ENCODE peak calls at places on chromosome 20, in six cellular contexts. O, K, G, Y, S and Z are unnamed samples.

GRCh38 chr20:35431621-35432429 is 6.2 kb downstream of the GDF5 start:
- DNase-seq in O (no peak), K (no peak), G (no peak), Y (no peak), S (no peak), Z (no peak)

GRCh38 chr20:62011938-62012534 is 53.6 kb downstream of the TAF4 start:
- DNase-seq in O (no peak), K (no peak), G (no peak), Y (no peak), S (no peak), Z (no peak)

GRCh38 chr20:10777713-10778112 is 103.9 kb upstream of the JAG1 start:
- DNase-seq in O (no peak), K (no peak), G (no peak), Y (no peak), S (no peak), Z (no peak)

GRCh38 chr20:10225439-10226080 is 6.9 kb downstream of the SNAP25 start:
- DNase-seq in O (peak), K (no peak), G (no peak), Y (no peak), S (no peak), Z (no peak)

GRCh38 chr20:37821691-37822655 is 81.0 kb upstream of the VSTM2L start:
- DNase-seq in O (peak), K (peak), G (peak), Y (no peak), S (peak), Z (peak)

GRCh38 chr20:44683263-44684046 is 31.7 kb upstream of the CCN5 start:
- DNase-seq in O (peak), K (peak), G (no peak), Y (peak), S (no peak), Z (no peak)

GRCh38 chr20:39136145-39136544 is 174.0 kb downstream of the DHX35 start:
- DNase-seq in O (no peak), K (no peak), G (no peak), Y (no peak), S (no peak), Z (no peak)

GRCh38 chr20:38290829-38291581 is 13.0 kb upstream of the BPI start:
- DNase-seq in O (peak), K (peak), G (peak), Y (no peak), S (peak), Z (no peak)

GRCh38 chr20:835220-836045 is 1.9 kb downstream of the FAM110A start:
- DNase-seq in O (no peak), K (no peak), G (no peak), Y (peak), S (no peak), Z (no peak)

GRCh38 chr20:44028868-44029847 is 114.5 kb downstream of the TOX2 start:
- DNase-seq in O (no peak), K (no peak), G (no peak), Y (no peak), S (no peak), Z (no peak)

GRCh38 chr20:41171736-41172295 is 34.5 kb downstream of the PLCG1 start:
- DNase-seq in O (peak), K (no peak), G (no peak), Y (no peak), S (no peak), Z (no peak)

GRCh38 chr20:14712302-14712739 is 374.9 kb upstream of the FLRT3 start:
- DNase-seq in O (peak), K (peak), G (peak), Y (peak), S (peak), Z (no peak)

GRCh38 chr20:20611165-20611564 is 101.3 kb downstream of the RALGAPA2 start:
- DNase-seq in O (peak), K (no peak), G (no peak), Y (no peak), S (no peak), Z (no peak)

GRCh38 chr20:25407311-25408169 is at the start of gene GINS1:
- DNase-seq in O (peak), K (peak), G (peak), Y (peak), S (peak), Z (peak)

GRCh38 chr20:3543901-3544507 is 73.2 kb downstream of the ATRN start:
- DNase-seq in O (peak), K (peak), G (no peak), Y (no peak), S (peak), Z (no peak)

GRCh38 chr20:326645-327031 is 1.3 kb downstream of the SOX12 start:
- DNase-seq in O (peak), K (no peak), G (no peak), Y (no peak), S (no peak), Z (no peak)

GRCh38 chr20:58719258-58719657 is 26.7 kb downstream of the NPEPL1 start:
- DNase-seq in O (no peak), K (no peak), G (no peak), Y (no peak), S (no peak), Z (no peak)

GRCh38 chr20:12012241-12013222 is 94.8 kb downstream of the BTBD3 start:
- DNase-seq in O (peak), K (peak), G (no peak), Y (peak), S (peak), Z (peak)

GRCh38 chr20:36887779-36888133 is 11.8 kb downstream of the TLDC2 start:
- DNase-seq in O (peak), K (no peak), G (no peak), Y (no peak), S (no peak), Z (no peak)

GRCh38 chr20:25278636-25279361 is 30.9 kb downstream of the PYGB start:
- DNase-seq in O (no peak), K (no peak), G (no peak), Y (peak), S (no peak), Z (no peak)

GRCh38 chr20:60804918-60805631 is 447.0 kb upstream of the CDH4 start:
- DNase-seq in O (no peak), K (no peak), G (no peak), Y (no peak), S (no peak), Z (no peak)

GRCh38 chr20:50562262-50562701 is 52.1 kb downstream of the PTPN1 start:
- DNase-seq in O (no peak), K (no peak), G (no peak), Y (no peak), S (no peak), Z (no peak)

GRCh38 chr20:2252419-2253060 is 43.3 kb upstream of the TGM3 start:
- DNase-seq in O (no peak), K (no peak), G (no peak), Y (no peak), S (no peak), Z (no peak)

GRCh38 chr20:3093861-3094361 is 9.4 kb upstream of the AVP start:
- DNase-seq in O (no peak), K (no peak), G (no peak), Y (no peak), S (no peak), Z (no peak)

GRCh38 chr20:35582131-35582530 is 33.5 kb upstream of the SPAG4 start:
- DNase-seq in O (no peak), K (no peak), G (no peak), Y (no peak), S (no peak), Z (no peak)

GRCh38 chr20:58870293-58871014 is 17.9 kb downstream of the GNAS start:
- DNase-seq in O (peak), K (peak), G (no peak), Y (peak), S (no peak), Z (no peak)

GRCh38 chr20:50668326-50668725 is 23.0 kb downstream of the RIPOR3 start:
- DNase-seq in O (no peak), K (no peak), G (no peak), Y (no peak), S (no peak), Z (no peak)

GRCh38 chr20:43507150-43508080 is at the start of gene L3MBTL1:
- DNase-seq in O (peak), K (peak), G (no peak), Y (peak), S (no peak), Z (no peak)

GRCh38 chr20:58538752-58539151 is 23.6 kb upstream of the APCDD1L start:
- DNase-seq in O (peak), K (peak), G (no peak), Y (no peak), S (no peak), Z (no peak)

GRCh38 chr20:35561268-35561667 is 19.4 kb downstream of the ERGIC3 start:
- DNase-seq in O (peak), K (peak), G (no peak), Y (peak), S (peak), Z (peak)

GRCh38 chr20:51220293-51220706 is 197.4 kb upstream of the KCNG1 start:
- DNase-seq in O (peak), K (no peak), G (no peak), Y (peak), S (no peak), Z (no peak)

GRCh38 chr20:61640171-61640570 is 388.1 kb downstream of the CDH4 start:
- DNase-seq in O (peak), K (peak), G (peak), Y (no peak), S (no peak), Z (peak)

GRCh38 chr20:59063358-59064213 is 21.0 kb upstream of the PRELID3B start:
- DNase-seq in O (peak), K (peak), G (no peak), Y (no peak), S (peak), Z (peak)

GRCh38 chr20:46739441-46740213 is 30.2 kb downstream of the SLC2A10 start:
- DNase-seq in O (peak), K (peak), G (no peak), Y (no peak), S (peak), Z (no peak)

GRCh38 chr20:41427833-41428232 is 61.2 kb upstream of the EMILIN3 start:
- DNase-seq in O (no peak), K (no peak), G (no peak), Y (no peak), S (no peak), Z (no peak)

GRCh38 chr20:52937701-52938100 is 34.5 kb upstream of the TSHZ2 start:
- DNase-seq in O (no peak), K (no peak), G (no peak), Y (no peak), S (no peak), Z (no peak)
- TF ChIP-seq CTCF in O (no peak), K (no peak), G (no peak), Y (no peak), S (no peak), Z (no peak)

DNA sequence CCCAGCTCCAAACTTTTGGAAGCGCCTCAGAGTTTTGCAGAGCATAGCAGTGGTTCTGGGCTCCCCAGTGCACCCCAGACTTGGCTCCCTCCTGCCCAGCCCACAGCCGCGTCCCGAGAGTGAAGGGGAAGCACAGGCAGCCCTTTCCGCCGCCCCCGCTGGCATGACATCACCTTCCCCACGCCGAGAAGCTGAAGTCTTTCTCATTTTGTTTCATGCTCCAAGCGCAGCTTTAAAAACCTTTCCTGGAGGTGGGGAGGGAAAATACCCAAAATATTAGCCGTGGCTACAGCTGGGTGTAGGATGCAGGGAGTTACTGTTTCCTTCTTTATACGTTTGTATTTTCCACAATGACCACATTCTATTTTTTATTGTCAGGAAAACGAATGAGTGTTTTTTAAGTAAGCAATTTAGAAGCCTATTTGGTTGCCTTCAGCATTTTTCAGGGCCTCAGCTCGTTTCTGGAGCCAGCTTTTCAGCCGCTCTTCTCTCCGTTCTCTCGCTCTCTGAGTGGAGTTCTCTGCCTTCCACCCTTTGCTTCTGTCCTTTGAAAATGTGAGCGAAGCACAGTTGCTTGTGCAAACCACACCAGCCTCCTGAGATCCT is 72.8 kb downstream of the SNX5 start:
- DNase-seq in O (peak), K (peak), G (no peak), Y (no peak), S (no peak), Z (no peak)
- H3K4me3 ChIP-seq in O (peak), K (peak), G (peak), Y (no peak), S (peak), Z (peak)

DNA sequence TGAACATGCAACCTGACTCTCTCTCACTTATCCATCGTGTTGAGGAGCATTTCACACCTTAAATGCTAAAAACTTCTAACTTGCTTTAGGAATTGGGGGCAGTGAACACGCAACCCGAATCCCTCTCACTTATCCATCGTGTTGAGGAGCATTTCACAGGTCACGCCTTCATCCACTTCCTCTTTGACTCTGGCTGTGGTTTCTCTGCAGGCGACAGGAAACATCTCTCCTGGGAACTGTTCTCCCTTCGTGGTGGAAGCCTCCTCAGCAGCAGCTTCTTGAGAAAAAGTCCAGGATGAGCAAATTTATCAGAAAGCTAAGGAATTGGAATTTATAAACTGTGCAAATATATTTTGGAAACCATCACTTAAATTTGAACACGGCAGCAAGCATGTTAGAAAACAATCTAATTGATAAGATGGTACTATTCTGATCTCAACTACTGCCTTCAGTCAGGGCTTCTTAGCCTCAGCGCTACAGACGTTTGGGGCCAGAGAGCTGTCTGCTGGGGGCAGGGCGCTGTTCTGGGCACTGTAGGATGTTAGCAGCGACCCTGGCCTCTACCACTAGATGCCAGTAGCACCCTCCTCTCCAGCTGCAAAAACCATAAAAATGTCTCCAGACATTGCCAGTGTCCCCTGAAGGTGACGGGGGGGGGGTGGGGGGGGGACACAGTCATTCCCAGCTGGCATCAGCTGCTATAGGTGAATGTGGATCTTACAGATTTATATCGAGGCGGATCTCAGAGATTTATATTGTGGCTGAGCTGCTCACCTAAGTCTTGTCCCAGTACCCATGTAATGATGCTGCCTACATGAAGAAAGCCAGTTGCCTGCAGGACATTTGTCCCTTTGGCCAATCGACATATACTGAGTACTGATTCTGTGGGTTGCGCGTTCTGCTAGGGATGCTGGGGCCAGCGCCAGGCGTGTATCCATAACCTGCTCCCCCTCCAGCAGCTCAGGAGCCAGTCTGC is 26.2 kb downstream of the CTCFL start:
- DNase-seq in O (peak), K (peak), G (no peak), Y (no peak), S (no peak), Z (no peak)
- TF ChIP-seq CTCF in O (no peak), K (peak), G (peak), Y (no peak), S (peak), Z (peak)

DNA sequence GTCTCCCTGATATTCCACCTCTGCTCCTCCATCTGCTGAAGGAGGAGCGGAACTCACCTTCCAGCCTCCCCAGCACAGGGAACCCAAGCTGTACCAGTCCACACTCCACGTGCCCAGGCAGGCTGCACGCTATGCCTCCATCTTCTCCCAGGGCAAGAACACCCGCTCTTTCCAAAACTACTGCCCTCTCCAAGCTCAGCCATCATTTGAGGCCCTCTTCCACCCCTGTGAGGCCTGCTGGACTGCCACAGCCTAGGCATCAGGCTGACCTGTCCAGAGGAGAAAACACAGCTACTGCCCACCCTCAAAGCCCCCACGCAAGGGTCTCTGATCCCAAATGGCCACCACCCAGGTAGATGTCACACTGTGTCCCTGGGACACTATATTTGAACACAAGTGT is 99.9 kb downstream of the PRND start:
- DNase-seq in O (no peak), K (no peak), G (no peak), Y (no peak), S (no peak), Z (no peak)
- H3K4me3 ChIP-seq in O (no peak), K (no peak), G (no peak), Y (no peak), S (no peak), Z (no peak)

DNA sequence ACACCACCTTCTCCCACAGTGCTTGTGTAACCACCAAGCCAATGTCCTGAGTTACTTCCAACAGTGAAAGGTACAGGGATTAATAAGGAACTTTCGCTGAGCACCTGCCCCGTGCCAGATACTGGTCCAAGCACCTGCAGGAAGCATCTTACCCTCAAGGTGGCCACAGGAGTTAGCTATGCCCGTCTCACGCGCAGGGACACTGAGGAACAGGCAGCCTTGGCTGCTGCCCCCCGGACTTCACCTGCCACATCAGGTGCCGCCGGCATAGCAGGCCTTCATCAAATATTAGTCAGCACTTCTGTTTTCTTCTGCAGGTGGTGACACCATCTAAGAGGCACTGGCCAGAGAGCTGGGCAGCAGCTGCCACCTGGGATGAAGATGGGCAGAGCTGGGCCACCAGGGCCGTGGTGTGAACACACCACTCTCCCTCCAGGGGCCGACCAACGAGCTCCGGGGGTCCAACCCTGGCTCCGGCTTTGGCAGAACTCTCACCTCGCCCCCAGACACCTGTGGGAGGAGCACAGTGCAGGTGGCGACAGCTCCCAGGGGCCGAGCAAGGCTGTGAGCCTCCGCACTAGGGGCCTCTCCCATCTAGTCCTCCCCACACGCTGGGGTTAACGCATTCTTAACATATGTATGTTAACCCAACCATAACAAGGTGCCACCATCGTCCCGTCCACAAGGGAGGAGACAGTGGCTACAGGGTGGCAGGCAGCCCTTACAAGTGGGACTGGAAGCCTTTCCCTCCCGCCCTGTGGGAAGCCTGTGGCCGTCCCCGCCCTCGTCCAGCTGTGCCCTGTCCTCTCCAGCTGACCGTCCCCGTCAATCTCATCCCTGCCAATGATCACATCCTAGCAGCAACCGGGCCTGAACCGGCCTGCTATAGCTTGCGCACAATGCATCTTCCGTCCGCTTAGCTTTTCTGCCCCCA is 2.9 kb upstream of the PPDPF start:
- DNase-seq in O (no peak), K (no peak), G (no peak), Y (no peak), S (no peak), Z (no peak)
- TF ChIP-seq CTCF in O (no peak), K (no peak), G (no peak), Y (no peak), S (no peak), Z (no peak)

DNA sequence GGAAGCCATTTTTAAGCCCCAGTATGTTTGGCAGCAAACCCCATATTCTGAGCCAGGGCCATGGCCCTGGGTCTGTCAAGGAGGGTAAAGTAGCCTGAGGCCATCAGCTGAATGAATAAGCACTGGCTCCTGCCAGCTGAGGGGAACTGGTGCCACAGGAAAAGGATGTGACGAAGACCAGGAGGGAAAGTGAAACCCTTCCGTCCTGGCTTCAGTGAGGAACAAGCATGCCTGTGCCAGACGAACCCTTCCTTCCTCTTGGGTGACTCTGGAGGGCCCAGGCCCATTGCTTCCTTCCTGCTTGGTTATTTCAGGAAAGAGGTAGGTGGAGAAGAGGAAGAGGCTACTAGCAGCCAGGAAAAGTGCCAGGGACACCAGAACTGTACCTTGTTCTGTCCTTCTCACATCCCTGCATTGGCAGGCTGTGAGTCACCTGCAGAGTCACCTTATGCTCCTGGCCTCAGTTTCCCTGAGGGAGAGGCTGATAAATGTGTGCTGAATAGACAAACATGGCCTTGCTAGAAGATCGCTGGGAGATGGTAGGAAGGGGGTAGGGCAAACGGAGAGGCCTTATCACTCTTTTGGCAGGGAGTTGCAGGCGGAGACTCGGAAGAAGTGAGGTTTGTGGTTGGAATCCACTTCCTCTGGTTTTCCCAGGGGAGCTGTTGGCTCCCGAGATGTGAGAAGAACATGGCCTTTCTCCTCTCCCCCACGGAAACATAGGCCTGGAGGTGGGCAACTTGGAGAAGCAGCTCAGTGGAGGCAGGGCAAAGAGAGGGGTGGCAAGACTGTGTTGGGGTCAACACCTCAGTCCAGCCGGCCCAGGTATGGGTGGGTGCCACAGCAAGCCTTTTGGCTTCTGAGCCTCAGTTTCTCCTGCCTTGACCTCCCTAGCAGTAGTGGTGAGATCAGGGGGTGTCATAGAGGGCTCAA is 37.4 kb downstream of the COX4I2 start:
- DNase-seq in O (peak), K (peak), G (no peak), Y (no peak), S (no peak), Z (no peak)
- H3K4me3 ChIP-seq in O (no peak), K (no peak), G (no peak), Y (no peak), S (no peak), Z (no peak)

GRCh38 chr20:13261460-13262301 is 40.6 kb downstream of the ISM1 start:
- DNase-seq in O (peak), K (peak), G (no peak), Y (peak), S (peak), Z (no peak)
- TF ChIP-seq CTCF in O (peak), K (peak), G (peak), Y (peak), S (peak), Z (peak)